ENCODE peak calls at places on chromosome 2, in five cellular contexts. G is AG08396, D is cardiac fibroblast, L is ELR, E is Kasumi-1. T is an unnamed sample.

GRCh38 chr2:126891681-126892500 is 6.8 kb upstream of the TEX51 start:
- DNase-seq in G (no peak), D (no peak), L (no peak), E (no peak), T (no peak)

GRCh38 chr2:885230-886071 is 65.2 kb upstream of the SNTG2 start:
- DNase-seq in G (no peak), D (no peak), L (no peak), E (no peak), T (no peak)

GRCh38 chr2:69997296-69998184 is 36.1 kb upstream of the ASPRV1 start:
- DNase-seq in G (peak), D (no peak), L (peak), E (peak), T (peak)

GRCh38 chr2:9665903-9666302 is 35.1 kb upstream of the YWHAQ start:
- DNase-seq in G (peak), D (peak), L (peak), E (no peak), T (peak)

GRCh38 chr2:221350621-221351020 is 221.5 kb downstream of the EPHA4 start:
- DNase-seq in G (no peak), D (no peak), L (no peak), E (no peak), T (peak)

GRCh38 chr2:168948621-168949212 is 47.6 kb downstream of the G6PC2 start:
- DNase-seq in G (peak), D (peak), L (peak), E (peak), T (peak)

GRCh38 chr2:185689906-185690539 is 48.6 kb upstream of the FSIP2 start:
- DNase-seq in G (no peak), D (no peak), L (peak), E (no peak), T (no peak)

GRCh38 chr2:192117705-192118104 is 77.0 kb downstream of the TMEFF2 start:
- DNase-seq in G (no peak), D (no peak), L (no peak), E (no peak), T (no peak)

GRCh38 chr2:48448274-48449061 is 81.5 kb upstream of the STON1 start:
- DNase-seq in G (peak), D (peak), L (peak), E (peak), T (peak)

GRCh38 chr2:71613566-71613952 is 160.2 kb downstream of the DYSF start:
- DNase-seq in G (no peak), D (no peak), L (no peak), E (no peak), T (no peak)

GRCh38 chr2:184562532-184562931 is 35.8 kb upstream of the ZNF804A start:
- DNase-seq in G (no peak), D (peak), L (peak), E (peak), T (peak)

GRCh38 chr2:586518-587370 is 90.5 kb downstream of the TMEM18 start:
- DNase-seq in G (no peak), D (no peak), L (no peak), E (no peak), T (no peak)

GRCh38 chr2:31197166-31197565 is 20.1 kb downstream of the CAPN14 start:
- DNase-seq in G (no peak), D (no peak), L (no peak), E (no peak), T (no peak)

GRCh38 chr2:67798536-67799160 is 264.2 kb downstream of the C1D start:
- DNase-seq in G (no peak), D (no peak), L (no peak), E (no peak), T (no peak)

GRCh38 chr2:9310390-9310789 is 103.8 kb downstream of the ASAP2 start:
- DNase-seq in G (peak), D (peak), L (peak), E (no peak), T (peak)

GRCh38 chr2:186641807-186642321 is 52.0 kb upstream of the FAM171B start:
- DNase-seq in G (peak), D (peak), L (peak), E (peak), T (peak)

GRCh38 chr2:88739985-88740600 is 48.6 kb downstream of the RPIA start:
- DNase-seq in G (peak), D (peak), L (peak), E (peak), T (peak)

GRCh38 chr2:147197754-147198153 is 647.1 kb upstream of the ACVR2A start:
- DNase-seq in G (no peak), D (no peak), L (no peak), E (no peak), T (no peak)

GRCh38 chr2:7089284-7089683 is 172.1 kb downstream of the RNF144A start:
- DNase-seq in G (no peak), D (no peak), L (no peak), E (no peak), T (no peak)

GRCh38 chr2:37244017-37244416 is 12.6 kb downstream of the NDUFAF7 start:
- DNase-seq in G (no peak), D (peak), L (no peak), E (no peak), T (no peak)

GRCh38 chr2:232873909-232874641 is 4.0 kb downstream of the SNORC start:
- DNase-seq in G (no peak), D (no peak), L (no peak), E (peak), T (no peak)

GRCh38 chr2:112714836-112715631 is 5.8 kb upstream of the NT5DC4 start:
- DNase-seq in G (no peak), D (no peak), L (peak), E (no peak), T (peak)

GRCh38 chr2:131031875-131032274 is 61.4 kb downstream of the FAM168B start:
- DNase-seq in G (no peak), D (no peak), L (no peak), E (no peak), T (no peak)

GRCh38 chr2:102489646-102490045 is 16.6 kb downstream of the SLC9A4 start:
- DNase-seq in G (no peak), D (no peak), L (no peak), E (peak), T (no peak)

GRCh38 chr2:102615620-102616436 is 3.5 kb upstream of the SLC9A2 start:
- DNase-seq in G (peak), D (peak), L (peak), E (peak), T (peak)

T was measured in GM23248.